ENCODE peak calls at places on chromosomes 12 and 14, in four cellular contexts. G is lung microvascular endothelial cell, A is endothelial cell, U is RPMI7951. L is an unnamed sample.
A peak's percentile ranks its signal among the peaks of the same experiment; 100 is the strongest.

GRCh38 chr12:89051065-89051677 is 301.1 kb downstream of the DUSP6 start:
- DNase-seq in G (peak; percentile 90), A (peak; percentile 44), U (peak; percentile 60), L (peak; percentile 63)

GRCh38 chr12:101590383-101590782 is 4.4 kb upstream of the MYBPC1 start:
- DNase-seq in U (no peak), G (no peak), A (no peak), L (no peak)

GRCh38 chr14:89231426-89232113 is 185.5 kb downstream of the FOXN3 start:
- DNase-seq in G (no peak), U (no peak), A (no peak), L (no peak)

GRCh38 chr14:105059917-105060565 is 5.2 kb downstream of the GPR132 start:
- DNase-seq in U (no peak), A (no peak), G (no peak), L (no peak)

GRCh38 chr14:30375280-30375892 is 183.6 kb upstream of the G2E3 start:
- DNase-seq in A (peak; percentile 76), G (peak; percentile 63), U (peak; percentile 38), L (peak; percentile 29)

GRCh38 chr12:104182144-104182543 is 33.4 kb upstream of the TXNRD1 start:
- DNase-seq in G (no peak), U (peak; percentile 90), A (no peak), L (peak; percentile 89)

GRCh38 chr14:100155049-100155621 is 4.3 kb downstream of the DEGS2 start:
- DNase-seq in G (peak; percentile 29), U (no peak), A (peak; percentile 53), L (no peak)

GRCh38 chr14:68786491-68787234 is 6.2 kb downstream of the ZFP36L1 start:
- DNase-seq in U (peak; percentile 78), A (no peak), G (peak; percentile 36), L (peak; percentile 64)

GRCh38 chr12:111209779-111210178 is 159.1 kb downstream of the PHETA1 start:
- DNase-seq in G (no peak), U (no peak), A (no peak), L (no peak)

GRCh38 chr12:117100851-117101673 is 1.8 kb upstream of the TESC start:
- DNase-seq in A (no peak), G (no peak), U (no peak), L (no peak)

GRCh38 chr14:36301159-36301558 is 19.3 kb downstream of the MBIP start:
- DNase-seq in U (no peak), A (no peak), G (no peak), L (no peak)

GRCh38 chr14:83007641-83008237 is 1474.1 kb upstream of the SEL1L start:
- DNase-seq in G (no peak), A (no peak), U (no peak), L (no peak)

GRCh38 chr12:66279127-66279712 is 23.1 kb upstream of the HELB start:
- DNase-seq in A (peak; percentile 40), U (peak; percentile 17), G (peak; percentile 57), L (peak; percentile 8)

GRCh38 chr12:132328282-132329029 is 933 bp downstream of the GALNT9 start:
- DNase-seq in A (no peak), G (no peak), U (no peak), L (no peak)